ENCODE peak calls at places on chromosome X, in ten cellular contexts. One of them, this sample, is unnamed.

GRCh38 chrX:115898382-115899001 is 272.1 kb upstream of the AGTR2 start:
- DNase-seq in A549: no peak
- DNase-seq in tibial nerve: no peak
- DNase-seq in BJ: no peak
- DNase-seq in AG04450: no peak
- DNase-seq in astrocyte: no peak
- DNase-seq in HCT116: peak
- DNase-seq in cardiac muscle cell: peak
- DNase-seq in MM.1S: peak
- DNase-seq in transverse colon: peak
- DNase-seq in this sample: no peak

GRCh38 chrX:109760922-109761250 is 27.8 kb upstream of the ACSL4 start:
- DNase-seq in MM.1S: no peak
- DNase-seq in cardiac muscle cell: peak
- DNase-seq in tibial nerve: no peak
- DNase-seq in HCT116: no peak
- DNase-seq in astrocyte: no peak
- DNase-seq in A549: no peak
- DNase-seq in transverse colon: no peak
- DNase-seq in BJ: no peak
- DNase-seq in AG04450: no peak
- DNase-seq in this sample: no peak

GRCh38 chrX:23952401-23952800 is 44.6 kb downstream of the CXorf58 start:
- DNase-seq in astrocyte: no peak
- DNase-seq in MM.1S: no peak
- DNase-seq in tibial nerve: no peak
- DNase-seq in AG04450: no peak
- DNase-seq in transverse colon: no peak
- DNase-seq in cardiac muscle cell: no peak
- DNase-seq in BJ: no peak
- DNase-seq in A549: no peak
- DNase-seq in HCT116: no peak
- DNase-seq in this sample: no peak

GRCh38 chrX:69065451-69065850 is 99.8 kb downstream of the PJA1 start:
- DNase-seq in AG04450: no peak
- DNase-seq in tibial nerve: no peak
- DNase-seq in BJ: no peak
- DNase-seq in astrocyte: peak
- DNase-seq in cardiac muscle cell: no peak
- DNase-seq in MM.1S: no peak
- DNase-seq in HCT116: no peak
- DNase-seq in A549: no peak
- DNase-seq in transverse colon: no peak
- DNase-seq in this sample: no peak

GRCh38 chrX:7077241-7077909 is 70.1 kb upstream of the STS start:
- DNase-seq in A549: no peak
- DNase-seq in astrocyte: no peak
- DNase-seq in HCT116: no peak
- DNase-seq in transverse colon: no peak
- DNase-seq in BJ: no peak
- DNase-seq in tibial nerve: no peak
- DNase-seq in cardiac muscle cell: no peak
- DNase-seq in MM.1S: no peak
- DNase-seq in AG04450: no peak
- DNase-seq in this sample: no peak

GRCh38 chrX:113644426-113644825 is 803.8 kb upstream of the AMOT start:
- DNase-seq in cardiac muscle cell: no peak
- DNase-seq in AG04450: no peak
- DNase-seq in A549: no peak
- DNase-seq in MM.1S: no peak
- DNase-seq in tibial nerve: no peak
- DNase-seq in HCT116: no peak
- DNase-seq in transverse colon: no peak
- DNase-seq in BJ: peak
- DNase-seq in astrocyte: peak
- DNase-seq in this sample: no peak

GRCh38 chrX:84724576-84724975 is 222.3 kb upstream of the HDX start:
- DNase-seq in HCT116: no peak
- DNase-seq in AG04450: no peak
- DNase-seq in astrocyte: no peak
- DNase-seq in MM.1S: no peak
- DNase-seq in BJ: no peak
- DNase-seq in A549: no peak
- DNase-seq in tibial nerve: no peak
- DNase-seq in cardiac muscle cell: no peak
- DNase-seq in transverse colon: no peak
- DNase-seq in this sample: no peak

GRCh38 chrX:101482296-101482695 is 3.0 kb upstream of the ARMCX4 start:
- DNase-seq in MM.1S: no peak
- DNase-seq in A549: no peak
- DNase-seq in BJ: no peak
- DNase-seq in HCT116: no peak
- DNase-seq in astrocyte: peak
- DNase-seq in cardiac muscle cell: no peak
- DNase-seq in tibial nerve: no peak
- DNase-seq in AG04450: no peak
- DNase-seq in transverse colon: no peak
- DNase-seq in this sample: peak

GRCh38 chrX:18490816-18491215 is 65.4 kb downstream of the CDKL5 start:
- DNase-seq in AG04450: no peak
- DNase-seq in MM.1S: no peak
- DNase-seq in tibial nerve: no peak
- DNase-seq in BJ: no peak
- DNase-seq in astrocyte: no peak
- DNase-seq in cardiac muscle cell: no peak
- DNase-seq in transverse colon: no peak
- DNase-seq in HCT116: no peak
- DNase-seq in A549: no peak
- DNase-seq in this sample: no peak

GRCh38 chrX:50483283-50483682 is 12.7 kb upstream of the DGKK start:
- DNase-seq in cardiac muscle cell: no peak
- DNase-seq in A549: no peak
- DNase-seq in MM.1S: peak
- DNase-seq in AG04450: no peak
- DNase-seq in astrocyte: no peak
- DNase-seq in BJ: no peak
- DNase-seq in transverse colon: no peak
- DNase-seq in tibial nerve: no peak
- DNase-seq in HCT116: no peak
- DNase-seq in this sample: no peak

GRCh38 chrX:150933945-150934350 is 35.5 kb upstream of the CD99L2 start:
- DNase-seq in tibial nerve: no peak
- DNase-seq in BJ: peak
- DNase-seq in HCT116: no peak
- DNase-seq in transverse colon: no peak
- DNase-seq in astrocyte: peak
- DNase-seq in cardiac muscle cell: no peak
- DNase-seq in A549: no peak
- DNase-seq in MM.1S: no peak
- DNase-seq in AG04450: no peak
- DNase-seq in this sample: peak

GRCh38 chrX:125150231-125150630 is 169.4 kb upstream of the TEX13C start:
- DNase-seq in AG04450: no peak
- DNase-seq in MM.1S: no peak
- DNase-seq in astrocyte: no peak
- DNase-seq in A549: no peak
- DNase-seq in BJ: no peak
- DNase-seq in cardiac muscle cell: no peak
- DNase-seq in transverse colon: no peak
- DNase-seq in tibial nerve: no peak
- DNase-seq in HCT116: no peak
- DNase-seq in this sample: no peak

GRCh38 chrX:55056820-55057690 is 17.8 kb upstream of the PAGE2B start:
- DNase-seq in AG04450: no peak
- DNase-seq in BJ: no peak
- DNase-seq in cardiac muscle cell: no peak
- DNase-seq in A549: no peak
- DNase-seq in transverse colon: no peak
- DNase-seq in astrocyte: peak
- DNase-seq in tibial nerve: no peak
- DNase-seq in MM.1S: peak
- DNase-seq in HCT116: no peak
- DNase-seq in this sample: peak

GRCh38 chrX:20530319-20530979 is 263.7 kb upstream of the RPS6KA3 start:
- DNase-seq in tibial nerve: peak
- DNase-seq in MM.1S: peak
- DNase-seq in astrocyte: no peak
- DNase-seq in A549: peak
- DNase-seq in AG04450: no peak
- DNase-seq in BJ: no peak
- DNase-seq in cardiac muscle cell: peak
- DNase-seq in transverse colon: peak
- DNase-seq in HCT116: peak
- DNase-seq in this sample: peak

GRCh38 chrX:148134578-148134977 is 153.4 kb downstream of the FMR1NB start:
- DNase-seq in AG04450: no peak
- DNase-seq in MM.1S: no peak
- DNase-seq in A549: no peak
- DNase-seq in transverse colon: no peak
- DNase-seq in cardiac muscle cell: no peak
- DNase-seq in astrocyte: no peak
- DNase-seq in HCT116: no peak
- DNase-seq in tibial nerve: no peak
- DNase-seq in BJ: no peak
- DNase-seq in this sample: no peak

GRCh38 chrX:46386511-46386910 is 158.7 kb downstream of the ZNF674 start:
- DNase-seq in MM.1S: no peak
- DNase-seq in HCT116: no peak
- DNase-seq in tibial nerve: no peak
- DNase-seq in A549: no peak
- DNase-seq in astrocyte: no peak
- DNase-seq in cardiac muscle cell: no peak
- DNase-seq in BJ: no peak
- DNase-seq in AG04450: no peak
- DNase-seq in transverse colon: no peak
- DNase-seq in this sample: no peak
- TF ChIP-seq CTCF in MM.1S: peak
- TF ChIP-seq CTCF in HCT116: no peak
- TF ChIP-seq CTCF in tibial nerve: peak
- TF ChIP-seq CTCF in A549: peak
- TF ChIP-seq CTCF in astrocyte: peak
- TF ChIP-seq CTCF in cardiac muscle cell: peak
- TF ChIP-seq CTCF in BJ: peak
- TF ChIP-seq CTCF in AG04450: peak
- TF ChIP-seq CTCF in transverse colon: no peak
- TF ChIP-seq CTCF in this sample: peak

GRCh38 chrX:152896450-152896849 is 1.4 kb upstream of the ZNF185 start:
- DNase-seq in MM.1S: no peak
- DNase-seq in cardiac muscle cell: no peak
- DNase-seq in tibial nerve: no peak
- DNase-seq in transverse colon: no peak
- DNase-seq in BJ: no peak
- DNase-seq in A549: peak
- DNase-seq in AG04450: no peak
- DNase-seq in astrocyte: no peak
- DNase-seq in HCT116: peak
- DNase-seq in this sample: no peak

GRCh38 chrX:152899874-152900719 is 2.2 kb downstream of the ZNF185 start:
- DNase-seq in tibial nerve: no peak
- DNase-seq in MM.1S: no peak
- DNase-seq in BJ: no peak
- DNase-seq in AG04450: no peak
- DNase-seq in A549: no peak
- DNase-seq in astrocyte: no peak
- DNase-seq in HCT116: no peak
- DNase-seq in transverse colon: no peak
- DNase-seq in cardiac muscle cell: no peak
- DNase-seq in this sample: no peak

GRCh38 chrX:152897216-152898144 is at the start of gene ZNF185:
- DNase-seq in astrocyte: peak
- DNase-seq in AG04450: no peak
- DNase-seq in tibial nerve: no peak
- DNase-seq in BJ: no peak
- DNase-seq in MM.1S: no peak
- DNase-seq in cardiac muscle cell: peak
- DNase-seq in transverse colon: peak
- DNase-seq in A549: peak
- DNase-seq in HCT116: no peak
- DNase-seq in this sample: no peak

GRCh38 chrX:152899111-152899873 is 1.4 kb downstream of the ZNF185 start:
- DNase-seq in AG04450: no peak
- DNase-seq in tibial nerve: no peak
- DNase-seq in transverse colon: no peak
- DNase-seq in MM.1S: no peak
- DNase-seq in HCT116: no peak
- DNase-seq in A549: no peak
- DNase-seq in cardiac muscle cell: no peak
- DNase-seq in astrocyte: no peak
- DNase-seq in BJ: no peak
- DNase-seq in this sample: no peak

GRCh38 chrX:152898442-152898841 is 575 bp downstream of the ZNF185 start:
- DNase-seq in HCT116: no peak
- DNase-seq in A549: no peak
- DNase-seq in tibial nerve: no peak
- DNase-seq in AG04450: no peak
- DNase-seq in cardiac muscle cell: no peak
- DNase-seq in astrocyte: no peak
- DNase-seq in MM.1S: no peak
- DNase-seq in BJ: no peak
- DNase-seq in transverse colon: no peak
- DNase-seq in this sample: no peak
- H3K4me3 ChIP-seq in HCT116: peak
- H3K4me3 ChIP-seq in A549: peak
- H3K4me3 ChIP-seq in tibial nerve: peak
- H3K4me3 ChIP-seq in AG04450: peak
- H3K4me3 ChIP-seq in cardiac muscle cell: peak
- H3K4me3 ChIP-seq in astrocyte: peak
- H3K4me3 ChIP-seq in MM.1S: no peak
- H3K4me3 ChIP-seq in BJ: peak
- H3K4me3 ChIP-seq in transverse colon: peak
- H3K4me3 ChIP-seq in this sample: no peak

DNA sequence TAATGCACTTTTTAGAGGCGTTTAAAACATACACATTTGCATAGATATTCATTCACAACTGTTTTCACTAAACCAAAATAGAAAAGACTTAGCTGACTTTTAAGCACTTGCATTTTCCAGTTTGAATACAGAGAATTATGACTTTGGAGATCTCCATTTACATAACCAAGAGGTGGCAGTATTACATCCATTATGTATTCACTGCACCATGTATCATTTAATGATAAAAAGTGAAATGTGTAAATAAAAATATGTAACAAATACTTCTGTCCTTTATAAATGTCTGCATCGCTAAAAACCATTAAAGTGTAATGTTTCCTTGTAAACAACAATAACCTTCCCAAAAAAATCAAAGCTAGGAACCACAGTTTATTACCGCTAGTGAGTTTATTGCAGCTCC is 413.2 kb downstream of the FGF13 start:
- DNase-seq in AG04450: no peak
- DNase-seq in astrocyte: no peak
- DNase-seq in A549: no peak
- DNase-seq in BJ: no peak
- DNase-seq in tibial nerve: no peak
- DNase-seq in MM.1S: no peak
- DNase-seq in transverse colon: no peak
- DNase-seq in HCT116: no peak
- DNase-seq in cardiac muscle cell: no peak
- DNase-seq in this sample: no peak
- TF ChIP-seq CTCF in AG04450: no peak
- TF ChIP-seq CTCF in astrocyte: no peak
- TF ChIP-seq CTCF in A549: no peak
- TF ChIP-seq CTCF in BJ: no peak
- TF ChIP-seq CTCF in tibial nerve: no peak
- TF ChIP-seq CTCF in MM.1S: peak
- TF ChIP-seq CTCF in transverse colon: no peak
- TF ChIP-seq CTCF in HCT116: no peak
- TF ChIP-seq CTCF in cardiac muscle cell: no peak
- TF ChIP-seq CTCF in this sample: no peak

GRCh38 chrX:48736303-48736702 is 25.2 kb upstream of the GLOD5 start:
- DNase-seq in BJ: no peak
- DNase-seq in tibial nerve: no peak
- DNase-seq in astrocyte: no peak
- DNase-seq in cardiac muscle cell: no peak
- DNase-seq in transverse colon: no peak
- DNase-seq in HCT116: no peak
- DNase-seq in A549: no peak
- DNase-seq in AG04450: no peak
- DNase-seq in MM.1S: no peak
- DNase-seq in this sample: no peak
- H3K4me3 ChIP-seq in BJ: peak
- H3K4me3 ChIP-seq in tibial nerve: no peak
- H3K4me3 ChIP-seq in astrocyte: no peak
- H3K4me3 ChIP-seq in cardiac muscle cell: peak
- H3K4me3 ChIP-seq in transverse colon: no peak
- H3K4me3 ChIP-seq in HCT116: peak
- H3K4me3 ChIP-seq in A549: peak
- H3K4me3 ChIP-seq in AG04450: no peak
- H3K4me3 ChIP-seq in MM.1S: peak
- H3K4me3 ChIP-seq in this sample: peak

This sample was measured in AG09309.